ENCODE peak calls at places on chromosome 6, in six cellular contexts. I is PC-3, J is left lung, R is breast epithelium, T is uterus, H is pancreas. P is an unnamed sample.

GRCh38 chr6:68642977-68643376 is 7.9 kb downstream of the ADGRB3 start:
- DNase-seq in I (no peak), J (no peak), R (no peak), T (no peak), H (no peak), P (no peak)

GRCh38 chr6:27814665-27815424 is 97.4 kb downstream of the OR2B2 start:
- DNase-seq in I (peak; percentile 97), J (no peak), R (no peak), T (peak; percentile 85), H (no peak), P (no peak)

GRCh38 chr6:154872605-154873004 is 122.5 kb upstream of the TIAM2 start:
- DNase-seq in I (no peak), J (no peak), R (no peak), T (no peak), H (no peak), P (no peak)

GRCh38 chr6:3137057-3137777 is 18.7 kb downstream of the BPHL start:
- DNase-seq in I (no peak), J (no peak), R (no peak), T (no peak), H (no peak), P (no peak)

GRCh38 chr6:169689247-169689646 is 12.6 kb downstream of the WDR27 start:
- DNase-seq in I (peak; percentile 25), J (no peak), R (no peak), T (no peak), H (no peak), P (no peak)

GRCh38 chr6:2743280-2744205 is 7.2 kb downstream of the MYLK4 start:
- DNase-seq in I (no peak), J (no peak), R (no peak), T (no peak), H (no peak), P (no peak)

GRCh38 chr6:20021795-20022194 is 184.6 kb downstream of the ID4 start:
- DNase-seq in I (no peak), J (no peak), R (no peak), T (no peak), H (no peak), P (no peak)

GRCh38 chr6:129605962-129606361 is 104.0 kb downstream of the ARHGAP18 start:
- DNase-seq in I (no peak), J (no peak), R (no peak), T (no peak), H (no peak), P (no peak)

GRCh38 chr6:32968093-32968769 is at the start of gene BRD2:
- DNase-seq in I (peak; percentile 98), J (peak; percentile 99), R (peak; percentile 97), T (peak; percentile 96), H (peak; percentile 97), P (peak; percentile 99)

GRCh38 chr6:31663961-31664789 is 622 bp downstream of the GPANK1 start:
- DNase-seq in I (peak; percentile 73), J (peak; percentile 66), R (no peak), T (peak; percentile 64), H (no peak), P (no peak)

GRCh38 chr6:117142145-117142544 is 123.2 kb upstream of the VGLL2 start:
- DNase-seq in I (no peak), J (no peak), R (no peak), T (no peak), H (no peak), P (no peak)

GRCh38 chr6:137647762-137648412 is 153.7 kb upstream of the OLIG3 start:
- DNase-seq in I (peak; percentile 70), J (no peak), R (no peak), T (no peak), H (no peak), P (no peak)

GRCh38 chr6:6105472-6106036 is 98.8 kb upstream of the NRN1 start:
- DNase-seq in I (no peak), J (no peak), R (no peak), T (no peak), H (no peak), P (no peak)

GRCh38 chr6:35015996-35016395 is 125.1 kb downstream of the TCP11 start:
- DNase-seq in I (no peak), J (no peak), R (no peak), T (no peak), H (no peak), P (no peak)

GRCh38 chr6:80767808-80768207 is 661.3 kb downstream of the BCKDHB start:
- DNase-seq in I (peak; percentile 75), J (no peak), R (no peak), T (peak; percentile 16), H (no peak), P (no peak)

GRCh38 chr6:41071501-41071922 is 644 bp downstream of the OARD1 start:
- DNase-seq in I (peak; percentile 82), J (peak; percentile 91), R (no peak), T (no peak), H (peak; percentile 81), P (no peak)

GRCh38 chr6:108748063-108748462 is 100.2 kb upstream of the ARMC2 start:
- DNase-seq in I (peak; percentile 56), J (no peak), R (no peak), T (no peak), H (no peak), P (no peak)

GRCh38 chr6:11729083-11729482 is 49.5 kb downstream of the ADTRP start:
- DNase-seq in I (no peak), J (no peak), R (no peak), T (no peak), H (no peak), P (no peak)

GRCh38 chr6:44006123-44006871 is 121.0 kb downstream of the MRPL14 start:
- DNase-seq in I (no peak), J (no peak), R (no peak), T (no peak), H (no peak), P (no peak)

GRCh38 chr6:133591330-133591729 is 297.6 kb upstream of the TCF21 start:
- DNase-seq in I (no peak), J (no peak), R (no peak), T (no peak), H (no peak), P (no peak)

GRCh38 chr6:133587841-133588240 is 301.1 kb upstream of the TCF21 start:
- DNase-seq in I (no peak), J (no peak), R (no peak), T (no peak), H (no peak), P (no peak)

GRCh38 chr6:133587396-133587795 is 301.5 kb upstream of the TCF21 start:
- DNase-seq in I (no peak), J (no peak), R (no peak), T (no peak), H (no peak), P (no peak)

GRCh38 chr6:133590814-133591213 is 298.1 kb upstream of the TCF21 start:
- DNase-seq in I (peak; percentile 18), J (no peak), R (no peak), T (no peak), H (no peak), P (no peak)

GRCh38 chr6:133590196-133590595 is 298.7 kb upstream of the TCF21 start:
- DNase-seq in I (no peak), J (no peak), R (no peak), T (no peak), H (no peak), P (no peak)
- H3K4me1 ChIP-seq in I (peaks cover 22% of the 10 kb centered on the region), J (no peaks in the 10 kb centered on the region), R (no peaks in the 10 kb centered on the region), T (no peaks in the 10 kb centered on the region), H (no peaks in the 10 kb centered on the region), P (no peaks in the 10 kb centered on the region)

GRCh38 chr6:105164418-105164817 is 15.4 kb downstream of the POPDC3 start:
- DNase-seq in I (peak; percentile 54), J (no peak), R (no peak), T (no peak), H (no peak), P (no peak)
- H3K27ac ChIP-seq in I (no peak overlapping the region), J (no peak overlapping the region), R (no peak overlapping the region), T (no peak overlapping the region), H (no peak overlapping the region), P (no peak overlapping the region)

GRCh38 chr6:36292170-36292569 is 22.3 kb downstream of the PNPLA1 start:
- DNase-seq in I (no peak), J (no peak), R (no peak), T (no peak), H (no peak), P (no peak)
- H3K4me1 ChIP-seq in I (no peaks in the 10 kb centered on the region), J (no peaks in the 10 kb centered on the region), R (no peaks in the 10 kb centered on the region), T (no peaks in the 10 kb centered on the region), H (no peaks in the 10 kb centered on the region), P (no peaks in the 10 kb centered on the region)

DNA sequence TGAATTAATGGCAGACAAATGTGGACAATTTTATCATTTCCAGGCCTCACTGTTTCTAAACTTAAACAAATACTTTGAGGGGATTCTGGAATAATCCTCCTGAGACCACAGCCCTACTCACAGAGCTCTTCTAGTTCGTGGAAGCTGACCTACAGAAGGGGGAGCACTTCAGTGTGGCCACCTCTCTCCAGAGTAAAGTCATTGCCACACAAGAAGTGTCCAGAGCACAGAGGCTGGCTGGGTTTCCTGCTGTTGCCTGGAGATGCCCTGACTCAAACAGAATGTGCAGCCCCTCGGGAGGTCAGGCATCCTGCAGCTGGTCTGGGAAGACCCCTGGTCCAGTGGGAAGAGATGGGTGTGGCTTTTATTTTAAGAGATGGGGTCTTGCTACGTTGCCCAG is 110.9 kb downstream of the QRSL1 start:
- DNase-seq in I (no peak), J (no peak), R (no peak), T (no peak), H (no peak), P (no peak)
- H3K27ac ChIP-seq in I (peak overlapping the region; percentile 83), J (no peak overlapping the region), R (peak overlapping the region; percentile 31), T (no peak overlapping the region), H (peak overlapping the region; percentile 95), P (no peak overlapping the region)

DNA sequence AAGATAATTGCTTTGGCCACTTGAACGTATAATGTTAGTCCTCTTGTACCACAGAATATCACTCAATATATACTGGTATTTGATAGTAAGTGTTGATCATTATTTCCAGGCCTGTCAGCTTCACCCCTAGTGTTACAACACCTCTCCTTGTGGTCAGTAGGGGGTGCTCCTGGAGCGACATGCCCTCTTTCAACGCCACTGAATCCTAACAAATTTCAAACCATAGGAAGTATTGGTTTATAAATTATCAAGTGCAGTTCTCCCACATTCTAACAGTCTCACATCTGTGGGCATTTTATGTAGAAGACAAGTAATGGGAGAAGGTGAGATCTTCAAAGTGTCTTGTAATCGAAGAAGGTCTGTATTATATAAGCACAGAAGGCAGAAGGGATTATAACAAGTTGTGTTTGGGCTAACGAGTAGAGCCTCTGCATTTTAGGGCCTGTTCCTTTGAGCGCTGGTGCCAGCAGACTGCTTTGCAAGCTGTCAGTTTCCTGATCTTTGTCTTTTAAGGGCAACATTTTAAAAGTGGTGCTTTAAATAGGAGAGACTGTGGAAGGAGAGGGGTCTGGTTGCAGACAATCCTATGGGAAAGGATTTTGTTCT is 57.1 kb upstream of the CEP162 start:
- DNase-seq in I (peak; percentile 35), J (no peak), R (no peak), T (no peak), H (no peak), P (no peak)
- H3K4me1 ChIP-seq in I (no peaks in the 10 kb centered on the region), J (no peaks in the 10 kb centered on the region), R (no peaks in the 10 kb centered on the region), T (no peaks in the 10 kb centered on the region), H (no peaks in the 10 kb centered on the region), P (no peaks in the 10 kb centered on the region)

DNA sequence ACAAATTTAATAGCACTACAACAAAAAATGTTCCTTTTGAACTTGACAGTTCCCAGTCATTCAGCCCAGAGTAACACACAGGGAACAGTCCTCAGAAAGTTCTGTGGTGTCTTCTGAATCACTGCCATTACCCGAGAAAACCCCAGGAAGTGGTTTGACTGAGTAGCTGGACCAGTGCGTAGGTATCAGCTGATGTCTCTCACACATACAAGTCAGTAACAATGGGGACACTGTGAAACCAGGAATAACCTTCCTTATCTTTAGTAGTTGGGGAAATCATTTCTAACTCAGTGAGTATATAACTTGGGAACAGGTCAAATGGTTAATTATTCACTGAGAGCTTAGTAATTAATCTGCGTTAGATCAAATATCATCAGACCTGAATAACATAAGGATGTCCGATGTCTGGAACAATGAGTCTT is 73.1 kb downstream of the HIVEP2 start:
- DNase-seq in I (peak; percentile 68), J (no peak), R (no peak), T (no peak), H (no peak), P (no peak)
- H3K27ac ChIP-seq in I (peak overlapping the region; percentile 78), J (peak overlapping the region; percentile 65), R (peak overlapping the region; percentile 62), T (no peak overlapping the region), H (peak overlapping the region; percentile 70), P (peak overlapping the region; percentile 36)

P was measured in esophagus muscularis mucosa.